ENCODE peak calls at places on chromosomes 4 and X, in four cellular contexts. W is fibroblast of villous mesenchyme, N is bronchial epithelial cell, Y is HFF-Myc. A is an unnamed sample.

GRCh38 chr4:87009095-87009648 is 74.4 kb downstream of the AFF1 start:
- DNase-seq in Y (no peak), W (no peak), N (peak; percentile 20), A (no peak)

GRCh38 chrX:34426334-34426733 is 230.8 kb downstream of the TMEM47 start:
- DNase-seq in W (no peak), N (peak; percentile 2), Y (no peak), A (peak; percentile 12)

GRCh38 chr4:5636766-5637670 is 71.3 kb downstream of the EVC2 start:
- DNase-seq in W (no peak), Y (no peak), N (no peak), A (no peak)

GRCh38 chr4:161382655-161383054 is 781.1 kb downstream of the FSTL5 start:
- DNase-seq in W (no peak), Y (no peak), N (no peak), A (no peak)

GRCh38 chrX:14673764-14674163 is 144.4 kb downstream of the GLRA2 start:
- DNase-seq in W (peak; percentile 88), N (peak; percentile 91), Y (peak; percentile 63), A (peak; percentile 76)

GRCh38 chr4:182925298-182925738 is 8.1 kb upstream of the DCTD start:
- DNase-seq in W (peak; percentile 81), N (peak; percentile 33), Y (peak; percentile 44), A (peak; percentile 76)

GRCh38 chrX:49089553-49089952 is 9.9 kb upstream of the WDR45 start:
- DNase-seq in W (no peak), N (no peak), Y (no peak), A (no peak)

GRCh38 chr4:186458050-186458449 is 97.3 kb downstream of the MTNR1A start:
- DNase-seq in W (no peak), N (no peak), Y (no peak), A (no peak)

GRCh38 chr4:20353646-20354045 is 101.9 kb downstream of the SLIT2 start:
- DNase-seq in Y (no peak), N (no peak), W (no peak), A (no peak)

GRCh38 chr4:41719417-41719816 is 29.1 kb downstream of the PHOX2B start:
- DNase-seq in Y (no peak), N (peak; percentile 70), W (peak; percentile 29), A (no peak)

GRCh38 chrX:131792356-131792749 is 230.7 kb upstream of the STK26 start:
- DNase-seq in N (no peak), W (peak; percentile 97), Y (no peak), A (no peak)

GRCh38 chr4:182224192-182224850 is 18.9 kb upstream of the TENM3 start:
- DNase-seq in W (no peak), Y (no peak), N (no peak), A (no peak)

GRCh38 chr4:27357283-27357682 is 496.6 kb downstream of the STIM2 start:
- DNase-seq in N (peak; percentile 36), W (peak; percentile 6), Y (no peak), A (peak; percentile 13)

GRCh38 chr4:173478136-173478860 is 51.7 kb downstream of the HAND2 start:
- DNase-seq in W (peak; percentile 80), Y (no peak), N (no peak), A (peak; percentile 37)

GRCh38 chrX:18761750-18762149 is 54.3 kb downstream of the PPEF1 start:
- DNase-seq in N (no peak), Y (no peak), W (no peak), A (no peak)

GRCh38 chr4:81625422-81626417 is 154.0 kb upstream of the RASGEF1B start:
- DNase-seq in Y (no peak), N (no peak), W (no peak), A (no peak)

DNA sequence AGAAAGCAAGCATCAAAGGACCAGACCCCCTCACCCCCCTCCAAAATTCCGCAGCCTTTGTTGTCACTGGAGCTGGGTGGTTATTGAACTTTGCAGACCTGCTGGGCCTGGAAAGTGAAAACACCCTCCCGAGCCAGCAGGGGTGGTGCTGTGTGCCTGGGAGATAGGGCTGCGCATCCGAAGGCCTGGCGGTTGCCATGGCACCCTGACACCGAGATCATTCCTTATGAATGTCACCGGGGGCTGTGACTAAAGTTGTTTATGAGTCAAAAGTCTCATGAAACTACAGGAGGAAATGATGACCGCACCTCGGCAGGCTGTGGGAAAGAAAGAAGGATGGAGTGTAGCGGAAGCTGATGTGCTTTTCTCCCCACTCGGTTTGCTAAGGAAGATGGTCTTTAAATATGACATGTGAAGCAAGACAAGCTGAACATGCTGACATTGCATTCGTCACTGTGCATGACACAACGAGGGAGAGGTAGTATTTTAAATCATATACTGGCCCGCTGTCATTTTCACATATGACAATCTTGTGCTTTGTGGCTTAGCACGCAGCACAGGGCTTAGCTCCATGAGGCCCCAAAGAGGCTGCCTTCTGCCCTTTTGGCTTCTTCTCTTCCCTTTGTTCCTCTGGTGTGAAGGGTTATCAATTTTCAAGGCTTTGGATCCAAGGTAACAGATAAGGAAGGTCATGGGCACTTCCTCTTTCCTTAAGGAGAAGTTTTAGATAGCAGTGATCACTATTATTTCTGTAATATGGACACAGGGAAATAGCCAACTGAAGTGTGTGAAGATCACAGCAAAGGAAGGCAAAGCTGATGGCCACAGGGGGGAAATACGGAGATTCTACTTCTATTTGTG is 367.1 kb downstream of the UNC5C start:
- DNase-seq in W (no peak), Y (no peak), N (no peak), A (peak; percentile 77)
- H3K4me3 ChIP-seq in W (no peak overlapping the region), Y (no peak overlapping the region), N (no peak overlapping the region), A (no peak overlapping the region)

GRCh38 chrX:137565921-137566745 is at the start of gene ZIC3:
- DNase-seq in N (peak; percentile 4), W (no peak), Y (no peak), A (peak; percentile 13)
- H3K4me3 ChIP-seq in N (peak within 1 kb of the TSS; percentile 26), W (peak within 1 kb of the TSS; percentile 25), Y (no peak within 1 kb of the TSS), A (peak within 1 kb of the TSS; percentile 25)

GRCh38 chr4:8434251-8435073 is 6.1 kb downstream of the ACOX3 start:
- DNase-seq in N (no peak), Y (no peak), W (no peak), A (no peak)
- H3K4me3 ChIP-seq in N (no peak overlapping the region), Y (no peak overlapping the region), W (no peak overlapping the region), A (no peak overlapping the region)

GRCh38 chr4:77154761-77155499 is 2.1 kb upstream of the CCNG2 start:
- DNase-seq in N (no peak), W (no peak), Y (no peak), A (no peak)

GRCh38 chr4:77154074-77154473 is 2.9 kb upstream of the CCNG2 start:
- DNase-seq in W (no peak), Y (no peak), N (no peak), A (no peak)

GRCh38 chr4:77156912-77157858 is at the start of gene CCNG2:
- DNase-seq in N (no peak), Y (no peak), W (peak; percentile 97), A (peak; percentile 95)

GRCh38 chr4:77156533-77156911 is 485 bp upstream of the CCNG2 start:
- DNase-seq in Y (peak; percentile 100), W (peak; percentile 100), N (peak; percentile 99), A (peak; percentile 100)

DNA sequence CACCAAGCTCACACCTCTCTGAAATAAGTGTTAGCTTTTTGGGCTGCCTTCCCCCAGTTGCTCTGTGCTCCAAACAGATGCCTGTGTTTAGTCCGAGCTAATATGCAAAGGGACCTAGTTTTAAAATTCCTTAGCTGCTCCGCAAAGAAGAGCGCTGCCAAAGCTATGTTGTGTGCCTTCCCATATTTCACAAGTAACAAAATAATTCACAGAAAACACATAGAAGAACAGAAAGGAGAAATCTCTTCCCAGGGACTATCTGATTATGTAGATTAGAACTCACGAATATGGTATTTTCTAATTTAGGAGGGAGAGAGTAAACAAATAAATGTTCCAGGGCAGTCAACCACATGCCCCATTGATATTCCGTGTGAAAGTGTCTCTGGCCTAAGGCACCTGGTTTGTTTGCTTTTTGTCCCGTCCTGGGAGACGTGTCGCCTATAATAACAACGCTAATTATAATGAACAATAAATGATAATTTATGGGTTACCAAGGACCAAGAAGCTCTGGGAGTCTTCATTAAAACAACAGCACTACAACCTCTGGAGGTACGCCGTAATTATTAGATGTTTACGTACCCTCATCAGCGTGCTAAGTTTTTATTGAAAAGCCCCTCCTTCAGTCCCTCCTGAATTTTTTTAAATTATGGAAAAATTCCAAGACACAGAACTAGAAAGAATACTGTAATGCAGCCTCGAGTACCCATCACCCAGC is 1.2 kb upstream of the CCNG2 start:
- DNase-seq in W (no peak), Y (no peak), N (no peak), A (no peak)
- H3K4me3 ChIP-seq in W (peak overlapping the region; percentile 93), Y (peak overlapping the region; percentile 94), N (peak overlapping the region; percentile 31), A (peak overlapping the region; percentile 93)

DNA sequence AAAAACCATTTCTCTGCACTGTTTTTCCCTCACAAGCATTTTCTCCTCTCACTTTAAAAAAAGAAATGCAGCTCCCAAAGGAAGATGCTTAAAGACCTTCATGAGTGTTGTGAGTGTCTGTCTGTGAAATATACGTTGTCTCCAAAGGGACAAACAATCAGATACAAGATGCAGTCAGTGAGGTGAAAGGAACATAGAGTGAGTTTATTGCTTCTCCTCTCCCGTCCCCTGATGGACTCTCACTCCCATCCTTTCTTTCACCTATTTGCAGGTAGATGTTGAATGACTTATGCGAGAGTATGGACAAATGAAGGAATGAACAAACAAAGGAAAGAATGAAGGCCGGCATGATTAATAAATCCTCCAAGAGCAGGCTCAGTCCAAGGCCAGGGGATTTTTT is 561.2 kb upstream of the DIPK2B start:
- DNase-seq in N (no peak), Y (no peak), W (no peak), A (peak; percentile 32)
- H3K4me3 ChIP-seq in N (no peak overlapping the region), Y (peak overlapping the region; percentile 15), W (no peak overlapping the region), A (no peak overlapping the region)

A was measured in cardiac fibroblast.